ENCODE peak calls at places on chromosomes 7 and 10, in ten cellular contexts. R, C, K, A, N, F, O, L, E and U are unnamed samples.

GRCh38 chr7:29102554-29103151 is 43.7 kb downstream of the CPVL start:
- DNase-seq in R (peak), C (peak), K (peak), A (peak), N (peak), F (peak), O (peak), L (peak), E (peak), U (peak)

GRCh38 chr7:46945328-46945727 is 636.6 kb downstream of the TNS3 start:
- DNase-seq in R (no peak), C (no peak), K (no peak), A (no peak), N (no peak), F (no peak), O (no peak), L (no peak), E (no peak), U (no peak)

GRCh38 chr7:37234928-37235327 is 213.7 kb downstream of the ELMO1 start:
- DNase-seq in R (no peak), C (peak), K (no peak), A (no peak), N (no peak), F (peak), O (no peak), L (no peak), E (no peak), U (no peak)

GRCh38 chr7:49295136-49295535 is 370.8 kb downstream of the CDC14C start:
- DNase-seq in R (no peak), C (no peak), K (no peak), A (no peak), N (no peak), F (no peak), O (no peak), L (no peak), E (no peak), U (no peak)

GRCh38 chr10:32244421-32245207 is 102.3 kb downstream of the EPC1 start:
- DNase-seq in R (no peak), C (no peak), K (no peak), A (no peak), N (no peak), F (no peak), O (no peak), L (no peak), E (no peak), U (no peak)

GRCh38 chr10:3658766-3659165 is 126.2 kb downstream of the KLF6 start:
- DNase-seq in R (no peak), C (no peak), K (no peak), A (no peak), N (no peak), F (no peak), O (no peak), L (no peak), E (no peak), U (no peak)

GRCh38 chr7:142250705-142251104 is 7.2 kb downstream of the PRSS58 start:
- DNase-seq in R (no peak), C (no peak), K (no peak), A (no peak), N (no peak), F (no peak), O (peak), L (no peak), E (no peak), U (no peak)

GRCh38 chr10:72080042-72081035 is 8.0 kb downstream of the SPOCK2 start:
- DNase-seq in R (no peak), C (no peak), K (no peak), A (no peak), N (no peak), F (no peak), O (no peak), L (no peak), E (no peak), U (no peak)

GRCh38 chr10:116183733-116184447 is 89.1 kb downstream of the GFRA1 start:
- DNase-seq in R (no peak), C (no peak), K (no peak), A (no peak), N (no peak), F (no peak), O (peak), L (no peak), E (no peak), U (no peak)

GRCh38 chr10:129971381-129972144 is 7.5 kb upstream of the EBF3 start:
- DNase-seq in R (peak), C (peak), K (no peak), A (no peak), N (no peak), F (peak), O (peak), L (peak), E (peak), U (no peak)

GRCh38 chr10:21398549-21399345 is 126.7 kb downstream of the SKIDA1 start:
- DNase-seq in R (no peak), C (no peak), K (no peak), A (no peak), N (no peak), F (no peak), O (peak), L (no peak), E (no peak), U (no peak)

GRCh38 chr7:40551685-40552576 is 417.1 kb downstream of the SUGCT start:
- DNase-seq in R (no peak), C (peak), K (no peak), A (no peak), N (no peak), F (no peak), O (peak), L (no peak), E (no peak), U (no peak)

GRCh38 chr7:21251166-21251806 is 176.6 kb upstream of the SP4 start:
- DNase-seq in R (peak), C (no peak), K (no peak), A (no peak), N (no peak), F (no peak), O (no peak), L (peak), E (peak), U (no peak)

GRCh38 chr10:75894761-75895160 is 463.3 kb downstream of the LRMDA start:
- DNase-seq in R (no peak), C (no peak), K (no peak), A (no peak), N (no peak), F (no peak), O (no peak), L (no peak), E (no peak), U (no peak)

GRCh38 chr10:104441601-104442000 is 88.0 kb downstream of the CFAP58 start:
- DNase-seq in R (no peak), C (peak), K (no peak), A (no peak), N (no peak), F (no peak), O (peak), L (no peak), E (no peak), U (no peak)

GRCh38 chr7:68724965-68725364 is 873.3 kb upstream of the AUTS2 start:
- DNase-seq in R (no peak), C (no peak), K (no peak), A (no peak), N (no peak), F (no peak), O (no peak), L (no peak), E (no peak), U (no peak)

GRCh38 chr7:877312-878232 is 1.2 kb downstream of the GET4 start:
- DNase-seq in R (peak), C (peak), K (no peak), A (no peak), N (no peak), F (peak), O (no peak), L (peak), E (peak), U (no peak)

GRCh38 chr7:98603010-98603777 is 13.9 kb upstream of the NPTX2 start:
- DNase-seq in R (no peak), C (no peak), K (no peak), A (no peak), N (no peak), F (no peak), O (no peak), L (no peak), E (no peak), U (no peak)